ENCODE peak calls at places on chromosomes 12 and 14, in five cellular contexts. A is astrocyte, V is adrenal gland, D is esophagus squamous epithelium, O is uterus. Y is an unnamed sample.

GRCh38 chr12:89875225-89875624 is 166.6 kb upstream of the ATP2B1 start:
- DNase-seq in D (no peak), A (peak; percentile 35), V (no peak), O (no peak), Y (no peak)

GRCh38 chr12:29245246-29245645 is 96.2 kb downstream of the FAR2 start:
- DNase-seq in O (no peak), V (no peak), A (peak; percentile 29), D (no peak), Y (no peak)

GRCh38 chr14:33948143-33948962 is 2.5 kb downstream of the EGLN3 start:
- DNase-seq in A (no peak), D (no peak), V (no peak), O (no peak), Y (no peak)

GRCh38 chr12:111758120-111758561 is 8.6 kb upstream of the ALDH2 start:
- DNase-seq in V (no peak), A (no peak), O (no peak), D (no peak), Y (no peak)

GRCh38 chr12:67593041-67593870 is 55.3 kb upstream of the DYRK2 start:
- DNase-seq in D (no peak), A (peak; percentile 43), V (no peak), O (no peak), Y (no peak)

GRCh38 chr12:93080994-93081809 is 152.1 kb upstream of the EEA1 start:
- DNase-seq in A (peak; percentile 76), V (no peak), D (no peak), O (no peak), Y (peak; percentile 71)

GRCh38 chr14:46368275-46368674 is 283.3 kb downstream of the RPL10L start:
- DNase-seq in D (no peak), V (no peak), O (no peak), A (no peak), Y (no peak)

GRCh38 chr12:48105321-48105866 is 485 bp downstream of the SENP1 start:
- DNase-seq in A (peak; percentile 12), V (no peak), D (no peak), O (no peak), Y (peak; percentile 7)

GRCh38 chr14:48536318-48536717 is 860.9 kb upstream of the MDGA2 start:
- DNase-seq in V (no peak), A (no peak), D (no peak), O (no peak), Y (no peak)

GRCh38 chr12:53217049-53217929 is 10.2 kb upstream of the ITGB7 start:
- DNase-seq in V (no peak), D (no peak), A (no peak), O (no peak), Y (no peak)

GRCh38 chr14:21923820-21924219 is 250.2 kb upstream of the OR4E1 start:
- DNase-seq in V (no peak), O (no peak), D (no peak), A (no peak), Y (no peak)

GRCh38 chr14:45246633-45247173 is 6.3 kb downstream of the MIS18BP1 start:
- DNase-seq in O (no peak), D (no peak), V (no peak), A (peak; percentile 7), Y (no peak)

GRCh38 chr12:113933201-113933786 is 32.8 kb downstream of the RBM19 start:
- DNase-seq in V (no peak), D (no peak), O (peak; percentile 61), A (peak; percentile 74), Y (peak; percentile 89)

GRCh38 chr14:55077155-55077554 is 25.7 kb downstream of the MAPK1IP1L start:
- DNase-seq in O (no peak), D (no peak), V (no peak), A (no peak), Y (peak; percentile 43)

GRCh38 chr14:80300351-80300750 is 89.0 kb upstream of the DIO2 start:
- DNase-seq in A (no peak), V (no peak), O (no peak), D (no peak), Y (no peak)

GRCh38 chr12:1529862-1530591 is 64.4 kb downstream of the FBXL14 start:
- DNase-seq in V (no peak), O (no peak), D (no peak), A (no peak), Y (no peak)

GRCh38 chr12:121404734-121405133 is 4.8 kb downstream of the RNF34 start:
- DNase-seq in D (no peak), O (no peak), A (no peak), V (peak; percentile 85), Y (no peak)

GRCh38 chr12:1801285-1801975 is 18.9 kb upstream of the LRTM2 start:
- DNase-seq in V (peak; percentile 53), O (peak; percentile 15), D (no peak), A (peak; percentile 66), Y (no peak)

GRCh38 chr12:93441111-93441616 is 583 bp downstream of the UBE2N start:
- DNase-seq in D (no peak), V (peak; percentile 60), A (no peak), O (peak; percentile 18), Y (no peak)

GRCh38 chr12:18942669-18943068 is 186.9 kb upstream of the PLEKHA5 start:
- DNase-seq in O (no peak), V (no peak), A (no peak), D (no peak), Y (no peak)

GRCh38 chr12:14410841-14411569 is 45.5 kb downstream of the ATF7IP start:
- DNase-seq in O (no peak), D (no peak), A (peak; percentile 69), V (no peak), Y (no peak)

GRCh38 chr14:29734732-29735131 is 192.9 kb downstream of the PRKD1 start:
- DNase-seq in A (no peak), V (no peak), O (no peak), D (no peak), Y (no peak)

DNA sequence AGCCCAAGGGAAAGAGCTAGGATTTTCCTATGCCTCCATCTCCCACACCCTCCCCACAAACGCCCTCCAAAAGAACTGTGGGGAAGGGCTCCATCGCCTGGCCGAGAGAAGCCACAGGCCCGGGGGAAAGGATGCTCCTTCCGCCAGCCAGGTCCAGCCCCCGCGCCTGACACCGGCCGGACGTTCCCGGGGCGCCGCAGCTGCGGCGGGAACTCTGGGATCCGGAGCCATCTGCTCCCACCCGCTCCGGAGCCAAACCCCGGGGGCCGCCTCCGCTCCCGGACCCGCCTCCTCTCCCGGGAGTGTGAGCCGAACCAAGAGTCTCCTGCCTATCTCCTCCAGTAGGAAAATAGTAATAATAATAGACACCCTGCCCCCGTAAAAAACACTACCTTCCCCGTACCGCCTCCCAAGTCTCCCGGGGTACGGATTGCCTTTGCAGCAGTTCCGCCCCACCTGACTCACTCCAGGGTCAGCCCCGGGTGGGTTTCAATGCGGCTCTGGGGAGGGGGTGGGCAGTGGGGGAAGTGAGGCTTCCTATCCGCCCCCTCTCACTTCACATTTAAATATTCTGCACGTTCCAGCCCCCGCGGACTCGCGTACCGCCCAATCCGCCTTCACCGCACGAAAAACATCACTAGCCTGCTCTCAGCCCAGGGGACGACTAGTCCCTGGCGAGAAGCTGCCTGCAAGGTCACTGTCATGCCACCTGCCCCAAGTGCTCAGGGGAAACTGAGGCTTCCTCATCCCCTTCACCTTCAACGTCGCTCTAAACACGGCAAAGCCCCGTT is 2.4 kb downstream of the AGAP2 start:
- DNase-seq in O (no peak), D (no peak), A (no peak), V (no peak), Y (no peak)
- H3K27ac ChIP-seq in O (no peak overlapping the region), D (no peak overlapping the region), A (no peak overlapping the region), V (no peak overlapping the region), Y (no peak overlapping the region)

DNA sequence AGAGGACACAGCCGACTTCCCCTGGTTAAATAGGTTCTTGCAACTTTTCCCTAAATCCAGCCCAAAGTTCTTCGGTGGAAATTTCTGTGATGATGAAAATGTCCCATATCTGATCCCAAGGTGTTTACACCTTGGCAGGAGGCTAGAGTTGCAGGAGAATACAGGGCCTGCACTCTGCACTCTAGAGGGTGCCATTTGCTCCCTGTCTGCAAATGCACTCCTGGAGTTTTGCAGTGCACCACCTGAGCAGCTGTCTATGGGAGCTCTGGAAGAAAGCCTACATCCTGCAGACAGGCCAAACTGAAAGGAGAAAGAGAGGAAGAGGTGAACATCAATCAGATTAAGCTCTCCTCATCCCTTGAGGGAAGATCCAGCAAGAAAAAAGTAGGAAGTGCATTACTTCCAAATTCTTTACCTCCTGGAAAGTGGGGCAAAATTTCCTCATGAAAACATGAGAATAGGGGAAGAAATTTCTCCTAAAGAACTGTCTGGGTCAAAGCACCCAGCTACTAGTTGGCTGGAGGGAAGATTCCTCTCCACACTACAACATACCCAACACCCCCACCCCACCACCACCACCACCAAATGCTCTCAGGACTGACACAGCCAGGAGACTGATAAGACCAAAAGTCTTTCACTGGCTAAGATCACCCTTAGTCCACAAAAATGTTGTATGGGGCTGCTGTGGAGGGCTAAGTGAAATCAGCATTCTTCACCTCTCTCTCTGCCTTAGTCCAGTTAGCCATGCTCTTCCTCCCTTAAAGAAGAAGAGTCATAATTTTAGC is 106.4 kb downstream of the NUAK1 start:
- DNase-seq in A (peak; percentile 87), V (no peak), O (no peak), D (no peak), Y (peak; percentile 66)
- TF ChIP-seq CTCF in A (no peak), V (no peak), O (no peak), D (no peak), Y (peak; percentile 27)

GRCh38 chr12:96060041-96060440 is 24.7 kb upstream of the LTA4H start:
- DNase-seq in D (no peak), V (no peak), A (no peak), O (no peak), Y (no peak)

GRCh38 chr12:96064266-96064665 is 28.9 kb upstream of the LTA4H start:
- DNase-seq in A (no peak), O (no peak), V (no peak), D (no peak), Y (no peak)

GRCh38 chr12:96061323-96061722 is 25.9 kb upstream of the LTA4H start:
- DNase-seq in D (no peak), V (no peak), A (no peak), O (no peak), Y (no peak)

GRCh38 chr12:96063046-96063445 is 27.7 kb upstream of the LTA4H start:
- DNase-seq in D (no peak), O (no peak), A (no peak), V (no peak), Y (no peak)

DNA sequence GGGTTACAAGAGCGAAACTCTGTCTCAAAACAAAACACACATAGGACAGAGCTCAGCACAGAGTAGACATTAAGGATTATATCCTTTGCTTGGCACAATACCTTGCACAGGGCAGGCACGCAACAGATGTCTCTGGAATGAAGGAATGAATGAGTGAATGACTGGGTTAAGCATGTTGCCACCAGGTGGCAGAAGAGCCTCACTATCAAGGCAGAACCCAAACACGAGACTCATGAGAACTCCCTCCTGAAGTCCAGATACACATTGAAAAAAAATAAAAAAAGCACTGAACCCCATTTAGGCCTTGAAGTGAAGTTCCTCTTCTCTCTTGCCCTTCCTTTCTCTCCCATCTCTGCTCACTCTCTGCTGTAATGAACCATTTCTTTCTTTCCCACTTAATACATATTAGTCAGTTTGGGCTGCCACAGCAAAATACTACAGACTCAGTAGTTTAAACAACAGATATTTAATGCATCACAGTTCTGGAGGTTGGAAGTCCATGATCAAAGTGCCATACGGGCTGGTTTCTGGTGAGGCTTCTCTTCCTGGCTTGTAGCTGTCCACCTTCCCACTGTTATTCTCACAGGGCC is 26.6 kb upstream of the LTA4H start:
- DNase-seq in D (peak; percentile 4), V (peak; percentile 93), A (peak; percentile 64), O (peak; percentile 76), Y (peak; percentile 84)
- H3K4me3 ChIP-seq in D (no peak overlapping the region), V (no peak overlapping the region), A (no peak overlapping the region), O (no peak overlapping the region), Y (no peak overlapping the region)

DNA sequence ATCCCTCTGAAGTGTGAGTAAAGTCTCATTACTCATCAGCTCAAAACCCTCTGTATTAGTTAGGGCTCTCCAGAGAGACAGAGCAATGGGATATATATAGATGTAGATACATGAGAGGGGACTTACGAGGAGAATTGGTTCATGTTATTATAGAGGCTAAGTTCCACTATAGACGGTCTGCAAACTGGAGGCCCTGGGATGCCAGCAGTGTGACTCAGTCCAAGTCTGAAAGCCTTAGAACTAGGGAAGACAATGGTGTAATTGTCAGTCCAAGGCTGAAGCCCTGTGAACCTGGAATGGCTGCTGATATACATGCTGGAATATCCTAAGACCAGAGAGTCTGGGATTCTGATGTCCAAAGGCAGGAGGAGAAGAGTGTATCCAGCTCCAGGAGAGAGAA is 57.3 kb upstream of the CEP83 start:
- DNase-seq in D (no peak), V (no peak), O (no peak), A (peak; percentile 29), Y (peak; percentile 54)
- H3K27ac ChIP-seq in D (no peak overlapping the region), V (no peak overlapping the region), O (no peak overlapping the region), A (no peak overlapping the region), Y (no peak overlapping the region)